ENCODE peak calls at places on chromosome 11, in eight cellular contexts. One of them, this sample, is unnamed.

GRCh38 chr11:62169448-62169847 is 20.6 kb upstream of the SCGB1D1 start:
- DNase-seq in non-pigmented ciliary epithelial cell: no peak
- DNase-seq in NB4: no peak
- DNase-seq in GM23338: no peak
- DNase-seq in fibroblast of pulmonary artery: no peak
- DNase-seq in HTR-8/SVneo: no peak
- DNase-seq in midbrain: no peak
- DNase-seq in osteoblast: no peak
- DNase-seq in this sample: no peak

GRCh38 chr11:124942446-124943202 is 6.8 kb upstream of the HEPACAM start:
- DNase-seq in NB4: no peak
- DNase-seq in osteoblast: no peak
- DNase-seq in midbrain: peak; percentile 86
- DNase-seq in non-pigmented ciliary epithelial cell: no peak
- DNase-seq in GM23338: no peak
- DNase-seq in fibroblast of pulmonary artery: no peak
- DNase-seq in HTR-8/SVneo: no peak
- DNase-seq in this sample: no peak

GRCh38 chr11:88424881-88425280 is 87.3 kb upstream of the CTSC start:
- DNase-seq in non-pigmented ciliary epithelial cell: no peak
- DNase-seq in fibroblast of pulmonary artery: no peak
- DNase-seq in NB4: no peak
- DNase-seq in midbrain: no peak
- DNase-seq in osteoblast: no peak
- DNase-seq in HTR-8/SVneo: no peak
- DNase-seq in GM23338: no peak
- DNase-seq in this sample: no peak

GRCh38 chr11:86134580-86135318 is 65.9 kb upstream of the PICALM start:
- DNase-seq in HTR-8/SVneo: no peak
- DNase-seq in fibroblast of pulmonary artery: no peak
- DNase-seq in GM23338: no peak
- DNase-seq in non-pigmented ciliary epithelial cell: no peak
- DNase-seq in NB4: peak; percentile 85
- DNase-seq in osteoblast: no peak
- DNase-seq in midbrain: peak; percentile 68
- DNase-seq in this sample: no peak

GRCh38 chr11:93028959-93029536 is 59.6 kb downstream of the MTNR1B start:
- DNase-seq in osteoblast: no peak
- DNase-seq in HTR-8/SVneo: no peak
- DNase-seq in midbrain: no peak
- DNase-seq in non-pigmented ciliary epithelial cell: no peak
- DNase-seq in GM23338: no peak
- DNase-seq in fibroblast of pulmonary artery: no peak
- DNase-seq in NB4: no peak
- DNase-seq in this sample: no peak

GRCh38 chr11:122140535-122140934 is 24.5 kb upstream of the BLID start:
- DNase-seq in osteoblast: peak; percentile 86
- DNase-seq in midbrain: no peak
- DNase-seq in NB4: no peak
- DNase-seq in GM23338: no peak
- DNase-seq in HTR-8/SVneo: no peak
- DNase-seq in non-pigmented ciliary epithelial cell: peak; percentile 85
- DNase-seq in fibroblast of pulmonary artery: peak; percentile 63
- DNase-seq in this sample: no peak

GRCh38 chr11:44884056-44884455 is 66.6 kb downstream of the TP53I11 start:
- DNase-seq in osteoblast: peak; percentile 54
- DNase-seq in fibroblast of pulmonary artery: no peak
- DNase-seq in GM23338: no peak
- DNase-seq in NB4: no peak
- DNase-seq in HTR-8/SVneo: no peak
- DNase-seq in midbrain: no peak
- DNase-seq in non-pigmented ciliary epithelial cell: no peak
- DNase-seq in this sample: no peak

GRCh38 chr11:3865388-3866193 is 10.1 kb downstream of the STIM1 start:
- DNase-seq in NB4: peak; percentile 44
- DNase-seq in midbrain: no peak
- DNase-seq in GM23338: peak; percentile 39
- DNase-seq in HTR-8/SVneo: no peak
- DNase-seq in fibroblast of pulmonary artery: peak; percentile 83
- DNase-seq in osteoblast: peak; percentile 65
- DNase-seq in non-pigmented ciliary epithelial cell: peak; percentile 30
- DNase-seq in this sample: no peak

GRCh38 chr11:12280199-12280837 is 97.1 kb upstream of the PARVA start:
- DNase-seq in fibroblast of pulmonary artery: no peak
- DNase-seq in non-pigmented ciliary epithelial cell: no peak
- DNase-seq in NB4: no peak
- DNase-seq in GM23338: no peak
- DNase-seq in osteoblast: no peak
- DNase-seq in midbrain: no peak
- DNase-seq in HTR-8/SVneo: no peak
- DNase-seq in this sample: no peak

GRCh38 chr11:2376751-2377451 is at the start of gene CD81:
- DNase-seq in NB4: peak; percentile 50
- DNase-seq in midbrain: peak; percentile 71
- DNase-seq in non-pigmented ciliary epithelial cell: no peak
- DNase-seq in osteoblast: peak; percentile 94
- DNase-seq in fibroblast of pulmonary artery: peak; percentile 48
- DNase-seq in HTR-8/SVneo: peak; percentile 51
- DNase-seq in GM23338: no peak
- DNase-seq in this sample: peak; percentile 87

GRCh38 chr11:112097734-112098528 is 11.3 kb downstream of the SDHD start:
- DNase-seq in HTR-8/SVneo: no peak
- DNase-seq in osteoblast: no peak
- DNase-seq in NB4: no peak
- DNase-seq in fibroblast of pulmonary artery: no peak
- DNase-seq in GM23338: no peak
- DNase-seq in midbrain: no peak
- DNase-seq in non-pigmented ciliary epithelial cell: no peak
- DNase-seq in this sample: no peak

GRCh38 chr11:78893996-78894395 is 319.3 kb upstream of the NARS2 start:
- DNase-seq in osteoblast: no peak
- DNase-seq in GM23338: no peak
- DNase-seq in non-pigmented ciliary epithelial cell: no peak
- DNase-seq in midbrain: no peak
- DNase-seq in NB4: no peak
- DNase-seq in HTR-8/SVneo: no peak
- DNase-seq in fibroblast of pulmonary artery: no peak
- DNase-seq in this sample: no peak

GRCh38 chr11:11468919-11469318 is 115.9 kb upstream of the CSNK2A3 start:
- DNase-seq in osteoblast: peak; percentile 93
- DNase-seq in fibroblast of pulmonary artery: no peak
- DNase-seq in non-pigmented ciliary epithelial cell: no peak
- DNase-seq in NB4: no peak
- DNase-seq in midbrain: no peak
- DNase-seq in GM23338: no peak
- DNase-seq in HTR-8/SVneo: no peak
- DNase-seq in this sample: no peak

GRCh38 chr11:116144387-116144958 is 628.3 kb downstream of the BUD13 start:
- DNase-seq in GM23338: peak; percentile 53
- DNase-seq in NB4: no peak
- DNase-seq in fibroblast of pulmonary artery: no peak
- DNase-seq in HTR-8/SVneo: no peak
- DNase-seq in non-pigmented ciliary epithelial cell: no peak
- DNase-seq in osteoblast: no peak
- DNase-seq in midbrain: no peak
- DNase-seq in this sample: no peak

GRCh38 chr11:124276081-124276480 is 19.9 kb downstream of the OR8G5 start:
- DNase-seq in midbrain: no peak
- DNase-seq in NB4: peak; percentile 36
- DNase-seq in osteoblast: no peak
- DNase-seq in GM23338: no peak
- DNase-seq in HTR-8/SVneo: no peak
- DNase-seq in fibroblast of pulmonary artery: peak; percentile 80
- DNase-seq in non-pigmented ciliary epithelial cell: peak; percentile 84
- DNase-seq in this sample: no peak

GRCh38 chr11:10930224-10930960 is 72.5 kb upstream of the ZBED5 start:
- DNase-seq in osteoblast: peak; percentile 83
- DNase-seq in non-pigmented ciliary epithelial cell: no peak
- DNase-seq in GM23338: peak; percentile 64
- DNase-seq in HTR-8/SVneo: no peak
- DNase-seq in midbrain: no peak
- DNase-seq in fibroblast of pulmonary artery: peak; percentile 39
- DNase-seq in NB4: no peak
- DNase-seq in this sample: no peak

GRCh38 chr11:104968856-104969776 is 742 bp upstream of the CASP4 start:
- DNase-seq in non-pigmented ciliary epithelial cell: no peak
- DNase-seq in midbrain: no peak
- DNase-seq in NB4: peak; percentile 2
- DNase-seq in GM23338: peak; percentile 64
- DNase-seq in fibroblast of pulmonary artery: peak; percentile 55
- DNase-seq in osteoblast: peak; percentile 37
- DNase-seq in HTR-8/SVneo: peak; percentile 1
- DNase-seq in this sample: no peak

GRCh38 chr11:7574491-7575129 is 60.8 kb downstream of the PPFIBP2 start:
- DNase-seq in NB4: no peak
- DNase-seq in non-pigmented ciliary epithelial cell: no peak
- DNase-seq in osteoblast: no peak
- DNase-seq in fibroblast of pulmonary artery: peak; percentile 41
- DNase-seq in HTR-8/SVneo: no peak
- DNase-seq in GM23338: peak; percentile 63
- DNase-seq in midbrain: no peak
- DNase-seq in this sample: no peak

GRCh38 chr11:77084581-77085191 is 17.9 kb downstream of the CAPN5 start:
- DNase-seq in fibroblast of pulmonary artery: no peak
- DNase-seq in non-pigmented ciliary epithelial cell: no peak
- DNase-seq in midbrain: no peak
- DNase-seq in HTR-8/SVneo: no peak
- DNase-seq in GM23338: no peak
- DNase-seq in NB4: no peak
- DNase-seq in osteoblast: peak; percentile 58
- DNase-seq in this sample: no peak

GRCh38 chr11:33475999-33476398 is 218.8 kb downstream of the HIPK3 start:
- DNase-seq in NB4: no peak
- DNase-seq in midbrain: peak; percentile 29
- DNase-seq in HTR-8/SVneo: no peak
- DNase-seq in GM23338: no peak
- DNase-seq in osteoblast: peak; percentile 43
- DNase-seq in fibroblast of pulmonary artery: peak; percentile 91
- DNase-seq in non-pigmented ciliary epithelial cell: no peak
- DNase-seq in this sample: no peak

GRCh38 chr11:63937713-63938480 is 905 bp upstream of the NAA40 start:
- DNase-seq in NB4: peak; percentile 55
- DNase-seq in fibroblast of pulmonary artery: no peak
- DNase-seq in midbrain: no peak
- DNase-seq in HTR-8/SVneo: peak; percentile 45
- DNase-seq in GM23338: peak; percentile 59
- DNase-seq in osteoblast: no peak
- DNase-seq in non-pigmented ciliary epithelial cell: no peak
- DNase-seq in this sample: no peak

GRCh38 chr11:1390603-1391164 is 950 bp downstream of the BRSK2 start:
- DNase-seq in midbrain: peak; percentile 63
- DNase-seq in GM23338: peak; percentile 65
- DNase-seq in fibroblast of pulmonary artery: no peak
- DNase-seq in osteoblast: peak; percentile 94
- DNase-seq in HTR-8/SVneo: peak; percentile 32
- DNase-seq in non-pigmented ciliary epithelial cell: no peak
- DNase-seq in NB4: no peak
- DNase-seq in this sample: no peak

GRCh38 chr11:58575377-58576020 is at the start of gene LPXN:
- DNase-seq in osteoblast: no peak
- DNase-seq in GM23338: no peak
- DNase-seq in fibroblast of pulmonary artery: peak; percentile 17
- DNase-seq in midbrain: peak; percentile 50
- DNase-seq in HTR-8/SVneo: no peak
- DNase-seq in NB4: peak; percentile 89
- DNase-seq in non-pigmented ciliary epithelial cell: no peak
- DNase-seq in this sample: no peak

GRCh38 chr11:96191752-96192151 is 151.2 kb downstream of the MAML2 start:
- DNase-seq in osteoblast: no peak
- DNase-seq in non-pigmented ciliary epithelial cell: no peak
- DNase-seq in GM23338: no peak
- DNase-seq in midbrain: no peak
- DNase-seq in HTR-8/SVneo: no peak
- DNase-seq in NB4: no peak
- DNase-seq in fibroblast of pulmonary artery: peak; percentile 76
- DNase-seq in this sample: no peak

GRCh38 chr11:70550456-70551195 is 152.3 kb downstream of the CTTN start:
- DNase-seq in GM23338: no peak
- DNase-seq in HTR-8/SVneo: no peak
- DNase-seq in midbrain: no peak
- DNase-seq in fibroblast of pulmonary artery: no peak
- DNase-seq in NB4: no peak
- DNase-seq in osteoblast: peak; percentile 18
- DNase-seq in non-pigmented ciliary epithelial cell: no peak
- DNase-seq in this sample: no peak

GRCh38 chr11:121334973-121335711 is 42.6 kb downstream of the SC5D start:
- DNase-seq in fibroblast of pulmonary artery: peak; percentile 2
- DNase-seq in NB4: no peak
- DNase-seq in osteoblast: no peak
- DNase-seq in HTR-8/SVneo: no peak
- DNase-seq in non-pigmented ciliary epithelial cell: no peak
- DNase-seq in GM23338: no peak
- DNase-seq in midbrain: no peak
- DNase-seq in this sample: no peak

GRCh38 chr11:36409152-36409713 is 100.8 kb downstream of the TRAF6 start:
- DNase-seq in non-pigmented ciliary epithelial cell: peak; percentile 72
- DNase-seq in NB4: peak; percentile 44
- DNase-seq in GM23338: no peak
- DNase-seq in HTR-8/SVneo: no peak
- DNase-seq in midbrain: no peak
- DNase-seq in fibroblast of pulmonary artery: peak; percentile 84
- DNase-seq in osteoblast: peak; percentile 46
- DNase-seq in this sample: no peak

GRCh38 chr11:27720277-27720830 is 20.1 kb upstream of the BDNF start:
- DNase-seq in fibroblast of pulmonary artery: peak; percentile 72
- DNase-seq in osteoblast: peak; percentile 91
- DNase-seq in GM23338: peak; percentile 96
- DNase-seq in NB4: no peak
- DNase-seq in HTR-8/SVneo: no peak
- DNase-seq in midbrain: peak; percentile 4
- DNase-seq in non-pigmented ciliary epithelial cell: no peak
- DNase-seq in this sample: no peak